ENCODE peak calls at places on chromosomes 7 and 10, in nine cellular contexts. One of them, this sample, is unnamed.

GRCh38 chr7:95201718-95202117 is 122.6 kb downstream of the PON1 start:
- DNase-seq in GM20000: no peak
- DNase-seq in left ventricle myocardium inferior: no peak
- DNase-seq in HFF-Myc: no peak
- DNase-seq in cardiac fibroblast: no peak
- DNase-seq in small intestine: no peak
- DNase-seq in C1 segment of cervical spinal cord: no peak
- DNase-seq in coronary artery: no peak
- DNase-seq in MCF 10A: no peak
- DNase-seq in this sample: no peak

GRCh38 chr10:93999401-93999851 is 5.7 kb downstream of the PLCE1 start:
- DNase-seq in GM20000: no peak
- DNase-seq in left ventricle myocardium inferior: peak; percentile 52
- DNase-seq in HFF-Myc: no peak
- DNase-seq in cardiac fibroblast: peak; percentile 57
- DNase-seq in small intestine: no peak
- DNase-seq in C1 segment of cervical spinal cord: no peak
- DNase-seq in coronary artery: peak; percentile 82
- DNase-seq in MCF 10A: no peak
- DNase-seq in this sample: no peak

GRCh38 chr7:116859323-116859722 is 3.1 kb upstream of the CAPZA2 start:
- DNase-seq in GM20000: no peak
- DNase-seq in left ventricle myocardium inferior: no peak
- DNase-seq in HFF-Myc: peak; percentile 43
- DNase-seq in cardiac fibroblast: peak; percentile 87
- DNase-seq in small intestine: no peak
- DNase-seq in C1 segment of cervical spinal cord: no peak
- DNase-seq in coronary artery: no peak
- DNase-seq in MCF 10A: peak; percentile 67
- DNase-seq in this sample: no peak

GRCh38 chr7:87482115-87482514 is 6.6 kb upstream of the ABCB4 start:
- DNase-seq in GM20000: no peak
- DNase-seq in left ventricle myocardium inferior: no peak
- DNase-seq in HFF-Myc: no peak
- DNase-seq in cardiac fibroblast: no peak
- DNase-seq in small intestine: no peak
- DNase-seq in C1 segment of cervical spinal cord: no peak
- DNase-seq in coronary artery: no peak
- DNase-seq in MCF 10A: no peak
- DNase-seq in this sample: no peak

GRCh38 chr10:66835400-66835799 is 90.4 kb upstream of the LRRTM3 start:
- DNase-seq in GM20000: no peak
- DNase-seq in left ventricle myocardium inferior: no peak
- DNase-seq in HFF-Myc: no peak
- DNase-seq in cardiac fibroblast: no peak
- DNase-seq in small intestine: no peak
- DNase-seq in C1 segment of cervical spinal cord: no peak
- DNase-seq in coronary artery: no peak
- DNase-seq in MCF 10A: no peak
- DNase-seq in this sample: no peak

GRCh38 chr7:101990811-101991418 is 173.5 kb downstream of the CUX1 start:
- DNase-seq in GM20000: peak; percentile 72
- DNase-seq in left ventricle myocardium inferior: no peak
- DNase-seq in HFF-Myc: no peak
- DNase-seq in cardiac fibroblast: no peak
- DNase-seq in small intestine: no peak
- DNase-seq in C1 segment of cervical spinal cord: no peak
- DNase-seq in coronary artery: no peak
- DNase-seq in MCF 10A: no peak
- DNase-seq in this sample: no peak

GRCh38 chr7:19725770-19726169 is 16.9 kb upstream of the POLR1F start:
- DNase-seq in GM20000: no peak
- DNase-seq in left ventricle myocardium inferior: no peak
- DNase-seq in HFF-Myc: no peak
- DNase-seq in cardiac fibroblast: no peak
- DNase-seq in small intestine: no peak
- DNase-seq in C1 segment of cervical spinal cord: no peak
- DNase-seq in coronary artery: no peak
- DNase-seq in MCF 10A: no peak
- DNase-seq in this sample: no peak

GRCh38 chr7:115851291-115851690 is 179.3 kb downstream of the TFEC start:
- DNase-seq in GM20000: peak; percentile 7
- DNase-seq in left ventricle myocardium inferior: no peak
- DNase-seq in HFF-Myc: peak; percentile 51
- DNase-seq in cardiac fibroblast: peak; percentile 73
- DNase-seq in small intestine: peak; percentile 18
- DNase-seq in C1 segment of cervical spinal cord: no peak
- DNase-seq in coronary artery: no peak
- DNase-seq in MCF 10A: peak; percentile 50
- DNase-seq in this sample: no peak

GRCh38 chr10:71268247-71268691 is 50.8 kb upstream of the SLC29A3 start:
- DNase-seq in GM20000: no peak
- DNase-seq in left ventricle myocardium inferior: no peak
- DNase-seq in HFF-Myc: no peak
- DNase-seq in cardiac fibroblast: peak; percentile 53
- DNase-seq in small intestine: no peak
- DNase-seq in C1 segment of cervical spinal cord: peak; percentile 57
- DNase-seq in coronary artery: no peak
- DNase-seq in MCF 10A: no peak
- DNase-seq in this sample: no peak

GRCh38 chr7:102469972-102470825 is 5.4 kb downstream of the LRWD1 start:
- DNase-seq in GM20000: no peak
- DNase-seq in left ventricle myocardium inferior: no peak
- DNase-seq in HFF-Myc: no peak
- DNase-seq in cardiac fibroblast: no peak
- DNase-seq in small intestine: peak; percentile 93
- DNase-seq in C1 segment of cervical spinal cord: no peak
- DNase-seq in coronary artery: no peak
- DNase-seq in MCF 10A: no peak
- DNase-seq in this sample: no peak

GRCh38 chr7:151851782-151852181 is 25.1 kb downstream of the PRKAG2 start:
- DNase-seq in GM20000: no peak
- DNase-seq in left ventricle myocardium inferior: peak; percentile 28
- DNase-seq in HFF-Myc: no peak
- DNase-seq in cardiac fibroblast: no peak
- DNase-seq in small intestine: no peak
- DNase-seq in C1 segment of cervical spinal cord: peak; percentile 30
- DNase-seq in coronary artery: no peak
- DNase-seq in MCF 10A: no peak
- DNase-seq in this sample: no peak

GRCh38 chr7:130154501-130155317 is 50.5 kb downstream of the TMEM209 start:
- DNase-seq in GM20000: no peak
- DNase-seq in left ventricle myocardium inferior: no peak
- DNase-seq in HFF-Myc: no peak
- DNase-seq in cardiac fibroblast: no peak
- DNase-seq in small intestine: peak; percentile 47
- DNase-seq in C1 segment of cervical spinal cord: no peak
- DNase-seq in coronary artery: no peak
- DNase-seq in MCF 10A: peak; percentile 9
- DNase-seq in this sample: no peak